ENCODE peak calls at places on chromosomes 4 and X, in ten cellular contexts. One of them, this sample, is unnamed.

GRCh38 chr4:7650606-7651400 is 216.1 kb upstream of the PSAPL1 start:
- DNase-seq in endothelial cell: peak
- DNase-seq in midbrain: no peak
- DNase-seq in substantia nigra: no peak
- DNase-seq in AG08396: no peak
- DNase-seq in stimulated activated CD4-positive, alpha-beta T cell treated with anti-CD3 and anti-CD28 coated beads, TNF-alpha, amount 100 ng/mL, for 1 hour: no peak
- DNase-seq in EL: peak
- DNase-seq in kidney glomerular epithelial cell: no peak
- DNase-seq in stimulated activated naive B cell treated with anti-CD40 and anti-IgM and Interleukin-4, amounts not matched to agents 10 μg/mL and 1 μg/mL and 100 μg/mL, for 72 hours: no peak
- DNase-seq in NCI-H510A treated with DMSO at 0.1 percent for 48 hours: no peak
- DNase-seq in this sample: peak

GRCh38 chr4:26022346-26022891 is 108.4 kb downstream of the SMIM20 start:
- DNase-seq in stimulated activated CD4-positive, alpha-beta T cell treated with anti-CD3 and anti-CD28 coated beads, TNF-alpha, amount 100 ng/mL, for 1 hour: no peak
- DNase-seq in substantia nigra: no peak
- DNase-seq in AG08396: peak
- DNase-seq in midbrain: no peak
- DNase-seq in stimulated activated naive B cell treated with anti-CD40 and anti-IgM and Interleukin-4, amounts not matched to agents 10 μg/mL and 1 μg/mL and 100 μg/mL, for 72 hours: no peak
- DNase-seq in NCI-H510A treated with DMSO at 0.1 percent for 48 hours: peak
- DNase-seq in kidney glomerular epithelial cell: peak
- DNase-seq in endothelial cell: no peak
- DNase-seq in EL: peak
- DNase-seq in this sample: no peak

GRCh38 chrX:13965531-13965930 is 64.2 kb downstream of the GEMIN8 start:
- DNase-seq in endothelial cell: no peak
- DNase-seq in substantia nigra: peak
- DNase-seq in EL: no peak
- DNase-seq in stimulated activated CD4-positive, alpha-beta T cell treated with anti-CD3 and anti-CD28 coated beads, TNF-alpha, amount 100 ng/mL, for 1 hour: no peak
- DNase-seq in midbrain: peak
- DNase-seq in stimulated activated naive B cell treated with anti-CD40 and anti-IgM and Interleukin-4, amounts not matched to agents 10 μg/mL and 1 μg/mL and 100 μg/mL, for 72 hours: no peak
- DNase-seq in NCI-H510A treated with DMSO at 0.1 percent for 48 hours: no peak
- DNase-seq in kidney glomerular epithelial cell: no peak
- DNase-seq in AG08396: no peak
- DNase-seq in this sample: no peak

GRCh38 chr4:186757696-186758330 is 34.2 kb upstream of the FAT1 start:
- DNase-seq in NCI-H510A treated with DMSO at 0.1 percent for 48 hours: no peak
- DNase-seq in EL: no peak
- DNase-seq in kidney glomerular epithelial cell: no peak
- DNase-seq in midbrain: no peak
- DNase-seq in AG08396: no peak
- DNase-seq in stimulated activated naive B cell treated with anti-CD40 and anti-IgM and Interleukin-4, amounts not matched to agents 10 μg/mL and 1 μg/mL and 100 μg/mL, for 72 hours: no peak
- DNase-seq in stimulated activated CD4-positive, alpha-beta T cell treated with anti-CD3 and anti-CD28 coated beads, TNF-alpha, amount 100 ng/mL, for 1 hour: no peak
- DNase-seq in substantia nigra: no peak
- DNase-seq in endothelial cell: no peak
- DNase-seq in this sample: no peak

GRCh38 chr4:1192493-1193205 is 20.3 kb upstream of the SPON2 start:
- DNase-seq in stimulated activated CD4-positive, alpha-beta T cell treated with anti-CD3 and anti-CD28 coated beads, TNF-alpha, amount 100 ng/mL, for 1 hour: no peak
- DNase-seq in midbrain: no peak
- DNase-seq in substantia nigra: no peak
- DNase-seq in kidney glomerular epithelial cell: no peak
- DNase-seq in EL: no peak
- DNase-seq in NCI-H510A treated with DMSO at 0.1 percent for 48 hours: no peak
- DNase-seq in stimulated activated naive B cell treated with anti-CD40 and anti-IgM and Interleukin-4, amounts not matched to agents 10 μg/mL and 1 μg/mL and 100 μg/mL, for 72 hours: peak
- DNase-seq in endothelial cell: no peak
- DNase-seq in AG08396: no peak
- DNase-seq in this sample: peak

GRCh38 chr4:144223654-144224053 is 83.1 kb upstream of the GYPA start:
- DNase-seq in AG08396: no peak
- DNase-seq in stimulated activated CD4-positive, alpha-beta T cell treated with anti-CD3 and anti-CD28 coated beads, TNF-alpha, amount 100 ng/mL, for 1 hour: no peak
- DNase-seq in NCI-H510A treated with DMSO at 0.1 percent for 48 hours: no peak
- DNase-seq in stimulated activated naive B cell treated with anti-CD40 and anti-IgM and Interleukin-4, amounts not matched to agents 10 μg/mL and 1 μg/mL and 100 μg/mL, for 72 hours: no peak
- DNase-seq in EL: no peak
- DNase-seq in kidney glomerular epithelial cell: no peak
- DNase-seq in midbrain: no peak
- DNase-seq in substantia nigra: no peak
- DNase-seq in endothelial cell: no peak
- DNase-seq in this sample: no peak

GRCh38 chr4:103098746-103099421 is 750 bp downstream of the BDH2 start:
- DNase-seq in stimulated activated CD4-positive, alpha-beta T cell treated with anti-CD3 and anti-CD28 coated beads, TNF-alpha, amount 100 ng/mL, for 1 hour: no peak
- DNase-seq in substantia nigra: no peak
- DNase-seq in AG08396: no peak
- DNase-seq in EL: no peak
- DNase-seq in kidney glomerular epithelial cell: peak
- DNase-seq in stimulated activated naive B cell treated with anti-CD40 and anti-IgM and Interleukin-4, amounts not matched to agents 10 μg/mL and 1 μg/mL and 100 μg/mL, for 72 hours: no peak
- DNase-seq in NCI-H510A treated with DMSO at 0.1 percent for 48 hours: no peak
- DNase-seq in midbrain: peak
- DNase-seq in endothelial cell: no peak
- DNase-seq in this sample: no peak

GRCh38 chr4:6753103-6753560 is 29.4 kb upstream of the KIAA0232 start:
- DNase-seq in AG08396: no peak
- DNase-seq in NCI-H510A treated with DMSO at 0.1 percent for 48 hours: no peak
- DNase-seq in kidney glomerular epithelial cell: no peak
- DNase-seq in EL: no peak
- DNase-seq in stimulated activated naive B cell treated with anti-CD40 and anti-IgM and Interleukin-4, amounts not matched to agents 10 μg/mL and 1 μg/mL and 100 μg/mL, for 72 hours: no peak
- DNase-seq in substantia nigra: no peak
- DNase-seq in endothelial cell: no peak
- DNase-seq in midbrain: no peak
- DNase-seq in stimulated activated CD4-positive, alpha-beta T cell treated with anti-CD3 and anti-CD28 coated beads, TNF-alpha, amount 100 ng/mL, for 1 hour: no peak
- DNase-seq in this sample: no peak

GRCh38 chr4:108099838-108100237 is 68.9 kb downstream of the LEF1 start:
- DNase-seq in NCI-H510A treated with DMSO at 0.1 percent for 48 hours: no peak
- DNase-seq in EL: no peak
- DNase-seq in stimulated activated naive B cell treated with anti-CD40 and anti-IgM and Interleukin-4, amounts not matched to agents 10 μg/mL and 1 μg/mL and 100 μg/mL, for 72 hours: no peak
- DNase-seq in midbrain: no peak
- DNase-seq in kidney glomerular epithelial cell: no peak
- DNase-seq in stimulated activated CD4-positive, alpha-beta T cell treated with anti-CD3 and anti-CD28 coated beads, TNF-alpha, amount 100 ng/mL, for 1 hour: no peak
- DNase-seq in endothelial cell: no peak
- DNase-seq in substantia nigra: no peak
- DNase-seq in AG08396: no peak
- DNase-seq in this sample: no peak

GRCh38 chrX:81291996-81292395 is 90.1 kb downstream of the SH3BGRL start:
- DNase-seq in midbrain: no peak
- DNase-seq in NCI-H510A treated with DMSO at 0.1 percent for 48 hours: no peak
- DNase-seq in stimulated activated naive B cell treated with anti-CD40 and anti-IgM and Interleukin-4, amounts not matched to agents 10 μg/mL and 1 μg/mL and 100 μg/mL, for 72 hours: no peak
- DNase-seq in EL: no peak
- DNase-seq in stimulated activated CD4-positive, alpha-beta T cell treated with anti-CD3 and anti-CD28 coated beads, TNF-alpha, amount 100 ng/mL, for 1 hour: no peak
- DNase-seq in kidney glomerular epithelial cell: no peak
- DNase-seq in substantia nigra: no peak
- DNase-seq in endothelial cell: no peak
- DNase-seq in AG08396: no peak
- DNase-seq in this sample: no peak

GRCh38 chrX:56268888-56269287 is 36.7 kb downstream of the KLF8 start:
- DNase-seq in midbrain: no peak
- DNase-seq in NCI-H510A treated with DMSO at 0.1 percent for 48 hours: no peak
- DNase-seq in kidney glomerular epithelial cell: no peak
- DNase-seq in substantia nigra: no peak
- DNase-seq in stimulated activated naive B cell treated with anti-CD40 and anti-IgM and Interleukin-4, amounts not matched to agents 10 μg/mL and 1 μg/mL and 100 μg/mL, for 72 hours: no peak
- DNase-seq in EL: no peak
- DNase-seq in endothelial cell: no peak
- DNase-seq in AG08396: no peak
- DNase-seq in stimulated activated CD4-positive, alpha-beta T cell treated with anti-CD3 and anti-CD28 coated beads, TNF-alpha, amount 100 ng/mL, for 1 hour: no peak
- DNase-seq in this sample: no peak

GRCh38 chr4:159358226-159358625 is 255.3 kb downstream of the RAPGEF2 start:
- DNase-seq in substantia nigra: no peak
- DNase-seq in EL: peak
- DNase-seq in stimulated activated CD4-positive, alpha-beta T cell treated with anti-CD3 and anti-CD28 coated beads, TNF-alpha, amount 100 ng/mL, for 1 hour: no peak
- DNase-seq in NCI-H510A treated with DMSO at 0.1 percent for 48 hours: no peak
- DNase-seq in AG08396: peak
- DNase-seq in kidney glomerular epithelial cell: peak
- DNase-seq in endothelial cell: no peak
- DNase-seq in midbrain: no peak
- DNase-seq in stimulated activated naive B cell treated with anti-CD40 and anti-IgM and Interleukin-4, amounts not matched to agents 10 μg/mL and 1 μg/mL and 100 μg/mL, for 72 hours: no peak
- DNase-seq in this sample: peak

GRCh38 chr4:135429528-135429927 is 1227.9 kb upstream of the PABPC4L start:
- DNase-seq in EL: no peak
- DNase-seq in endothelial cell: no peak
- DNase-seq in stimulated activated naive B cell treated with anti-CD40 and anti-IgM and Interleukin-4, amounts not matched to agents 10 μg/mL and 1 μg/mL and 100 μg/mL, for 72 hours: no peak
- DNase-seq in substantia nigra: no peak
- DNase-seq in NCI-H510A treated with DMSO at 0.1 percent for 48 hours: no peak
- DNase-seq in AG08396: no peak
- DNase-seq in kidney glomerular epithelial cell: no peak
- DNase-seq in midbrain: no peak
- DNase-seq in stimulated activated CD4-positive, alpha-beta T cell treated with anti-CD3 and anti-CD28 coated beads, TNF-alpha, amount 100 ng/mL, for 1 hour: no peak
- DNase-seq in this sample: no peak

GRCh38 chr4:8770518-8771257 is 101.0 kb downstream of the HMX1 start:
- DNase-seq in endothelial cell: no peak
- DNase-seq in stimulated activated naive B cell treated with anti-CD40 and anti-IgM and Interleukin-4, amounts not matched to agents 10 μg/mL and 1 μg/mL and 100 μg/mL, for 72 hours: no peak
- DNase-seq in EL: no peak
- DNase-seq in substantia nigra: no peak
- DNase-seq in stimulated activated CD4-positive, alpha-beta T cell treated with anti-CD3 and anti-CD28 coated beads, TNF-alpha, amount 100 ng/mL, for 1 hour: no peak
- DNase-seq in AG08396: no peak
- DNase-seq in kidney glomerular epithelial cell: no peak
- DNase-seq in midbrain: no peak
- DNase-seq in NCI-H510A treated with DMSO at 0.1 percent for 48 hours: no peak
- DNase-seq in this sample: no peak

GRCh38 chr4:16225139-16225538 is 1.1 kb downstream of the TAPT1 start:
- DNase-seq in stimulated activated naive B cell treated with anti-CD40 and anti-IgM and Interleukin-4, amounts not matched to agents 10 μg/mL and 1 μg/mL and 100 μg/mL, for 72 hours: no peak
- DNase-seq in NCI-H510A treated with DMSO at 0.1 percent for 48 hours: no peak
- DNase-seq in kidney glomerular epithelial cell: peak
- DNase-seq in midbrain: no peak
- DNase-seq in stimulated activated CD4-positive, alpha-beta T cell treated with anti-CD3 and anti-CD28 coated beads, TNF-alpha, amount 100 ng/mL, for 1 hour: no peak
- DNase-seq in endothelial cell: no peak
- DNase-seq in substantia nigra: no peak
- DNase-seq in AG08396: peak
- DNase-seq in EL: peak
- DNase-seq in this sample: no peak